ENCODE peak calls at places on chromosomes 6 and 20, in six cellular contexts. One of them, this sample, is unnamed.

GRCh38 chr6:74717591-74717990 is 488.3 kb downstream of the COL12A1 start:
- DNase-seq in RWPE1: no peak
- DNase-seq in stimulated activated CD4-positive, alpha-beta T cell treated with anti-CD3 and anti-CD28 coated beads, Interleukin-2, amount 100 ng/mL, for 4 hours: no peak
- DNase-seq in activated naive CD4-positive, alpha-beta T cell treated with anti-CD3 and anti-CD28 coated beads, Interleukin-2, amount 50 U/mL, for 72 hours: no peak
- DNase-seq in activated CD8-positive, alpha-beta memory T cell treated with anti-CD3 and anti-CD28 coated beads, Interleukin-2, amount 50 U/mL, for 48 hours: no peak
- DNase-seq in GM23248: no peak
- DNase-seq in this sample: no peak

GRCh38 chr6:44661221-44661609 is 273.7 kb downstream of the CDC5L start:
- DNase-seq in RWPE1: peak; percentile 48
- DNase-seq in stimulated activated CD4-positive, alpha-beta T cell treated with anti-CD3 and anti-CD28 coated beads, Interleukin-2, amount 100 ng/mL, for 4 hours: no peak
- DNase-seq in activated naive CD4-positive, alpha-beta T cell treated with anti-CD3 and anti-CD28 coated beads, Interleukin-2, amount 50 U/mL, for 72 hours: no peak
- DNase-seq in activated CD8-positive, alpha-beta memory T cell treated with anti-CD3 and anti-CD28 coated beads, Interleukin-2, amount 50 U/mL, for 48 hours: no peak
- DNase-seq in GM23248: peak; percentile 83
- DNase-seq in this sample: no peak

GRCh38 chr6:90975741-90976140 is 388.9 kb upstream of the MAP3K7 start:
- DNase-seq in RWPE1: no peak
- DNase-seq in stimulated activated CD4-positive, alpha-beta T cell treated with anti-CD3 and anti-CD28 coated beads, Interleukin-2, amount 100 ng/mL, for 4 hours: no peak
- DNase-seq in activated naive CD4-positive, alpha-beta T cell treated with anti-CD3 and anti-CD28 coated beads, Interleukin-2, amount 50 U/mL, for 72 hours: no peak
- DNase-seq in activated CD8-positive, alpha-beta memory T cell treated with anti-CD3 and anti-CD28 coated beads, Interleukin-2, amount 50 U/mL, for 48 hours: no peak
- DNase-seq in GM23248: no peak
- DNase-seq in this sample: no peak

GRCh38 chr6:143877584-143878271 is 13.5 kb downstream of the ZC2HC1B start:
- DNase-seq in RWPE1: no peak
- DNase-seq in stimulated activated CD4-positive, alpha-beta T cell treated with anti-CD3 and anti-CD28 coated beads, Interleukin-2, amount 100 ng/mL, for 4 hours: no peak
- DNase-seq in activated naive CD4-positive, alpha-beta T cell treated with anti-CD3 and anti-CD28 coated beads, Interleukin-2, amount 50 U/mL, for 72 hours: no peak
- DNase-seq in activated CD8-positive, alpha-beta memory T cell treated with anti-CD3 and anti-CD28 coated beads, Interleukin-2, amount 50 U/mL, for 48 hours: no peak
- DNase-seq in GM23248: no peak
- DNase-seq in this sample: no peak

GRCh38 chr20:15496501-15497039 is 1076.7 kb downstream of the KIF16B start:
- DNase-seq in RWPE1: no peak
- DNase-seq in stimulated activated CD4-positive, alpha-beta T cell treated with anti-CD3 and anti-CD28 coated beads, Interleukin-2, amount 100 ng/mL, for 4 hours: no peak
- DNase-seq in activated naive CD4-positive, alpha-beta T cell treated with anti-CD3 and anti-CD28 coated beads, Interleukin-2, amount 50 U/mL, for 72 hours: no peak
- DNase-seq in activated CD8-positive, alpha-beta memory T cell treated with anti-CD3 and anti-CD28 coated beads, Interleukin-2, amount 50 U/mL, for 48 hours: no peak
- DNase-seq in GM23248: no peak
- DNase-seq in this sample: no peak

GRCh38 chr20:25056601-25057233 is 1.2 kb downstream of the ACSS1 start:
- DNase-seq in RWPE1: no peak
- DNase-seq in stimulated activated CD4-positive, alpha-beta T cell treated with anti-CD3 and anti-CD28 coated beads, Interleukin-2, amount 100 ng/mL, for 4 hours: no peak
- DNase-seq in activated naive CD4-positive, alpha-beta T cell treated with anti-CD3 and anti-CD28 coated beads, Interleukin-2, amount 50 U/mL, for 72 hours: no peak
- DNase-seq in activated CD8-positive, alpha-beta memory T cell treated with anti-CD3 and anti-CD28 coated beads, Interleukin-2, amount 50 U/mL, for 48 hours: no peak
- DNase-seq in GM23248: no peak
- DNase-seq in this sample: no peak

GRCh38 chr6:139367810-139368321 is 6.6 kb downstream of the CITED2 start:
- DNase-seq in RWPE1: no peak
- DNase-seq in stimulated activated CD4-positive, alpha-beta T cell treated with anti-CD3 and anti-CD28 coated beads, Interleukin-2, amount 100 ng/mL, for 4 hours: no peak
- DNase-seq in activated naive CD4-positive, alpha-beta T cell treated with anti-CD3 and anti-CD28 coated beads, Interleukin-2, amount 50 U/mL, for 72 hours: no peak
- DNase-seq in activated CD8-positive, alpha-beta memory T cell treated with anti-CD3 and anti-CD28 coated beads, Interleukin-2, amount 50 U/mL, for 48 hours: no peak
- DNase-seq in GM23248: no peak
- DNase-seq in this sample: no peak

GRCh38 chr6:105346052-105346451 is 56.8 kb downstream of the PREP start:
- DNase-seq in RWPE1: peak; percentile 55
- DNase-seq in stimulated activated CD4-positive, alpha-beta T cell treated with anti-CD3 and anti-CD28 coated beads, Interleukin-2, amount 100 ng/mL, for 4 hours: no peak
- DNase-seq in activated naive CD4-positive, alpha-beta T cell treated with anti-CD3 and anti-CD28 coated beads, Interleukin-2, amount 50 U/mL, for 72 hours: no peak
- DNase-seq in activated CD8-positive, alpha-beta memory T cell treated with anti-CD3 and anti-CD28 coated beads, Interleukin-2, amount 50 U/mL, for 48 hours: no peak
- DNase-seq in GM23248: peak; percentile 81
- DNase-seq in this sample: no peak

GRCh38 chr6:125598422-125598821 is 151.0 kb upstream of the HEY2 start:
- DNase-seq in RWPE1: peak; percentile 56
- DNase-seq in stimulated activated CD4-positive, alpha-beta T cell treated with anti-CD3 and anti-CD28 coated beads, Interleukin-2, amount 100 ng/mL, for 4 hours: no peak
- DNase-seq in activated naive CD4-positive, alpha-beta T cell treated with anti-CD3 and anti-CD28 coated beads, Interleukin-2, amount 50 U/mL, for 72 hours: no peak
- DNase-seq in activated CD8-positive, alpha-beta memory T cell treated with anti-CD3 and anti-CD28 coated beads, Interleukin-2, amount 50 U/mL, for 48 hours: no peak
- DNase-seq in GM23248: peak; percentile 80
- DNase-seq in this sample: no peak

GRCh38 chr6:31239854-31240253 is 32.0 kb downstream of the HLA-C start:
- DNase-seq in RWPE1: no peak
- DNase-seq in stimulated activated CD4-positive, alpha-beta T cell treated with anti-CD3 and anti-CD28 coated beads, Interleukin-2, amount 100 ng/mL, for 4 hours: no peak
- DNase-seq in activated naive CD4-positive, alpha-beta T cell treated with anti-CD3 and anti-CD28 coated beads, Interleukin-2, amount 50 U/mL, for 72 hours: no peak
- DNase-seq in activated CD8-positive, alpha-beta memory T cell treated with anti-CD3 and anti-CD28 coated beads, Interleukin-2, amount 50 U/mL, for 48 hours: no peak
- DNase-seq in GM23248: peak; percentile 26
- DNase-seq in this sample: no peak

GRCh38 chr6:142013286-142013685 is 119.4 kb upstream of the GJE1 start:
- DNase-seq in RWPE1: peak; percentile 78
- DNase-seq in stimulated activated CD4-positive, alpha-beta T cell treated with anti-CD3 and anti-CD28 coated beads, Interleukin-2, amount 100 ng/mL, for 4 hours: no peak
- DNase-seq in activated naive CD4-positive, alpha-beta T cell treated with anti-CD3 and anti-CD28 coated beads, Interleukin-2, amount 50 U/mL, for 72 hours: no peak
- DNase-seq in activated CD8-positive, alpha-beta memory T cell treated with anti-CD3 and anti-CD28 coated beads, Interleukin-2, amount 50 U/mL, for 48 hours: no peak
- DNase-seq in GM23248: peak; percentile 95
- DNase-seq in this sample: no peak

GRCh38 chr6:42451146-42451594 is 556 bp downstream of the TRERF1 start:
- DNase-seq in RWPE1: no peak
- DNase-seq in stimulated activated CD4-positive, alpha-beta T cell treated with anti-CD3 and anti-CD28 coated beads, Interleukin-2, amount 100 ng/mL, for 4 hours: no peak
- DNase-seq in activated naive CD4-positive, alpha-beta T cell treated with anti-CD3 and anti-CD28 coated beads, Interleukin-2, amount 50 U/mL, for 72 hours: no peak
- DNase-seq in activated CD8-positive, alpha-beta memory T cell treated with anti-CD3 and anti-CD28 coated beads, Interleukin-2, amount 50 U/mL, for 48 hours: peak; percentile 66
- DNase-seq in GM23248: peak; percentile 50
- DNase-seq in this sample: no peak

GRCh38 chr6:36139991-36140710 is 9.8 kb downstream of the MAPK13 start:
- DNase-seq in RWPE1: no peak
- DNase-seq in stimulated activated CD4-positive, alpha-beta T cell treated with anti-CD3 and anti-CD28 coated beads, Interleukin-2, amount 100 ng/mL, for 4 hours: no peak
- DNase-seq in activated naive CD4-positive, alpha-beta T cell treated with anti-CD3 and anti-CD28 coated beads, Interleukin-2, amount 50 U/mL, for 72 hours: no peak
- DNase-seq in activated CD8-positive, alpha-beta memory T cell treated with anti-CD3 and anti-CD28 coated beads, Interleukin-2, amount 50 U/mL, for 48 hours: no peak
- DNase-seq in GM23248: no peak
- DNase-seq in this sample: no peak

GRCh38 chr20:34999782-35000181 is 44.1 kb downstream of the MYH7B start:
- DNase-seq in RWPE1: no peak
- DNase-seq in stimulated activated CD4-positive, alpha-beta T cell treated with anti-CD3 and anti-CD28 coated beads, Interleukin-2, amount 100 ng/mL, for 4 hours: no peak
- DNase-seq in activated naive CD4-positive, alpha-beta T cell treated with anti-CD3 and anti-CD28 coated beads, Interleukin-2, amount 50 U/mL, for 72 hours: no peak
- DNase-seq in activated CD8-positive, alpha-beta memory T cell treated with anti-CD3 and anti-CD28 coated beads, Interleukin-2, amount 50 U/mL, for 48 hours: no peak
- DNase-seq in GM23248: no peak
- DNase-seq in this sample: no peak

GRCh38 chr6:71727632-71728294 is 158.6 kb upstream of the RIMS1 start:
- DNase-seq in RWPE1: no peak
- DNase-seq in stimulated activated CD4-positive, alpha-beta T cell treated with anti-CD3 and anti-CD28 coated beads, Interleukin-2, amount 100 ng/mL, for 4 hours: no peak
- DNase-seq in activated naive CD4-positive, alpha-beta T cell treated with anti-CD3 and anti-CD28 coated beads, Interleukin-2, amount 50 U/mL, for 72 hours: no peak
- DNase-seq in activated CD8-positive, alpha-beta memory T cell treated with anti-CD3 and anti-CD28 coated beads, Interleukin-2, amount 50 U/mL, for 48 hours: no peak
- DNase-seq in GM23248: peak; percentile 57
- DNase-seq in this sample: no peak

GRCh38 chr20:32582659-32583580 is 2.2 kb downstream of the NOL4L start:
- DNase-seq in RWPE1: no peak
- DNase-seq in stimulated activated CD4-positive, alpha-beta T cell treated with anti-CD3 and anti-CD28 coated beads, Interleukin-2, amount 100 ng/mL, for 4 hours: no peak
- DNase-seq in activated naive CD4-positive, alpha-beta T cell treated with anti-CD3 and anti-CD28 coated beads, Interleukin-2, amount 50 U/mL, for 72 hours: no peak
- DNase-seq in activated CD8-positive, alpha-beta memory T cell treated with anti-CD3 and anti-CD28 coated beads, Interleukin-2, amount 50 U/mL, for 48 hours: peak; percentile 66
- DNase-seq in GM23248: peak; percentile 48
- DNase-seq in this sample: no peak

GRCh38 chr20:63134201-63134612 is 81.7 kb downstream of the YTHDF1 start:
- DNase-seq in RWPE1: no peak
- DNase-seq in stimulated activated CD4-positive, alpha-beta T cell treated with anti-CD3 and anti-CD28 coated beads, Interleukin-2, amount 100 ng/mL, for 4 hours: no peak
- DNase-seq in activated naive CD4-positive, alpha-beta T cell treated with anti-CD3 and anti-CD28 coated beads, Interleukin-2, amount 50 U/mL, for 72 hours: no peak
- DNase-seq in activated CD8-positive, alpha-beta memory T cell treated with anti-CD3 and anti-CD28 coated beads, Interleukin-2, amount 50 U/mL, for 48 hours: no peak
- DNase-seq in GM23248: no peak
- DNase-seq in this sample: peak; percentile 56

GRCh38 chr20:63033635-63034510 is 27.1 kb upstream of the BHLHE23 start:
- DNase-seq in RWPE1: no peak
- DNase-seq in stimulated activated CD4-positive, alpha-beta T cell treated with anti-CD3 and anti-CD28 coated beads, Interleukin-2, amount 100 ng/mL, for 4 hours: no peak
- DNase-seq in activated naive CD4-positive, alpha-beta T cell treated with anti-CD3 and anti-CD28 coated beads, Interleukin-2, amount 50 U/mL, for 72 hours: no peak
- DNase-seq in activated CD8-positive, alpha-beta memory T cell treated with anti-CD3 and anti-CD28 coated beads, Interleukin-2, amount 50 U/mL, for 48 hours: no peak
- DNase-seq in GM23248: no peak
- DNase-seq in this sample: no peak

GRCh38 chr20:49281059-49281912 is 3.4 kb upstream of the ZNFX1 start:
- DNase-seq in RWPE1: no peak
- DNase-seq in stimulated activated CD4-positive, alpha-beta T cell treated with anti-CD3 and anti-CD28 coated beads, Interleukin-2, amount 100 ng/mL, for 4 hours: no peak
- DNase-seq in activated naive CD4-positive, alpha-beta T cell treated with anti-CD3 and anti-CD28 coated beads, Interleukin-2, amount 50 U/mL, for 72 hours: no peak
- DNase-seq in activated CD8-positive, alpha-beta memory T cell treated with anti-CD3 and anti-CD28 coated beads, Interleukin-2, amount 50 U/mL, for 48 hours: no peak
- DNase-seq in GM23248: peak; percentile 31
- DNase-seq in this sample: peak; percentile 43

GRCh38 chr20:10647471-10647870 is 26.3 kb downstream of the JAG1 start:
- DNase-seq in RWPE1: no peak
- DNase-seq in stimulated activated CD4-positive, alpha-beta T cell treated with anti-CD3 and anti-CD28 coated beads, Interleukin-2, amount 100 ng/mL, for 4 hours: no peak
- DNase-seq in activated naive CD4-positive, alpha-beta T cell treated with anti-CD3 and anti-CD28 coated beads, Interleukin-2, amount 50 U/mL, for 72 hours: no peak
- DNase-seq in activated CD8-positive, alpha-beta memory T cell treated with anti-CD3 and anti-CD28 coated beads, Interleukin-2, amount 50 U/mL, for 48 hours: no peak
- DNase-seq in GM23248: peak; percentile 23
- DNase-seq in this sample: no peak

GRCh38 chr6:129253731-129254130 is 370.8 kb downstream of the LAMA2 start:
- DNase-seq in RWPE1: no peak
- DNase-seq in stimulated activated CD4-positive, alpha-beta T cell treated with anti-CD3 and anti-CD28 coated beads, Interleukin-2, amount 100 ng/mL, for 4 hours: no peak
- DNase-seq in activated naive CD4-positive, alpha-beta T cell treated with anti-CD3 and anti-CD28 coated beads, Interleukin-2, amount 50 U/mL, for 72 hours: no peak
- DNase-seq in activated CD8-positive, alpha-beta memory T cell treated with anti-CD3 and anti-CD28 coated beads, Interleukin-2, amount 50 U/mL, for 48 hours: no peak
- DNase-seq in GM23248: no peak
- DNase-seq in this sample: no peak

GRCh38 chr6:17930321-17930993 is 57.0 kb downstream of the KIF13A start:
- DNase-seq in RWPE1: no peak
- DNase-seq in stimulated activated CD4-positive, alpha-beta T cell treated with anti-CD3 and anti-CD28 coated beads, Interleukin-2, amount 100 ng/mL, for 4 hours: no peak
- DNase-seq in activated naive CD4-positive, alpha-beta T cell treated with anti-CD3 and anti-CD28 coated beads, Interleukin-2, amount 50 U/mL, for 72 hours: no peak
- DNase-seq in activated CD8-positive, alpha-beta memory T cell treated with anti-CD3 and anti-CD28 coated beads, Interleukin-2, amount 50 U/mL, for 48 hours: no peak
- DNase-seq in GM23248: peak; percentile 55
- DNase-seq in this sample: no peak

This sample was measured in CMK.